ENCODE peak calls at places on chromosomes 6 and 20, in eight cellular contexts. R, A, D, G, E, K, Y and C are unnamed samples.

GRCh38 chr20:17916365-17916996 is 52.1 kb downstream of the SNX5 start:
- DNase-seq in A (no peak), G (no peak), R (no peak), K (no peak), D (no peak), Y (peak; percentile 42), E (no peak), C (no peak)

GRCh38 chr6:10414766-10415592 is at the start of gene TFAP2A:
- DNase-seq in G (peak; percentile 89), E (no peak), Y (peak; percentile 90), K (no peak), A (no peak), D (peak; percentile 42), R (no peak), C (no peak)

GRCh38 chr20:52311209-52311794 is 119.7 kb upstream of the ZFP64 start:
- DNase-seq in D (no peak), G (no peak), K (no peak), Y (no peak), R (no peak), E (no peak), A (no peak), C (no peak)

GRCh38 chr20:33561981-33562601 is 72.2 kb downstream of the CBFA2T2 start:
- DNase-seq in G (peak; percentile 22), E (peak; percentile 58), K (peak; percentile 83), R (peak; percentile 47), A (no peak), D (peak; percentile 94), Y (peak; percentile 97), C (no peak)

GRCh38 chr6:157235600-157236039 is 87.7 kb downstream of the TMEM242 start:
- DNase-seq in G (peak; percentile 90), R (peak; percentile 58), K (no peak), Y (peak; percentile 76), D (peak; percentile 67), A (no peak), E (no peak), C (no peak)

GRCh38 chr6:105526198-105526872 is 123.5 kb upstream of the PREP start:
- DNase-seq in G (no peak), R (no peak), K (no peak), A (no peak), D (no peak), Y (peak; percentile 35), E (no peak), C (no peak)

GRCh38 chr6:143774347-143774746 is 68.8 kb upstream of the LTV1 start:
- DNase-seq in R (no peak), E (no peak), K (no peak), G (no peak), Y (no peak), D (no peak), A (no peak), C (no peak)

GRCh38 chr6:67722861-67723261 is 912.2 kb upstream of the ADGRB3 start:
- DNase-seq in K (peak; percentile 73), E (no peak), R (peak; percentile 6), A (no peak), Y (no peak), G (no peak), D (no peak), C (no peak)

GRCh38 chr20:1509237-1509636 is 18.0 kb upstream of the SIRPB2 start:
- DNase-seq in A (peak; percentile 10), K (no peak), D (peak; percentile 35), R (no peak), G (peak; percentile 42), Y (peak; percentile 50), E (no peak), C (no peak)

GRCh38 chr6:129031051-129031599 is 148.2 kb downstream of the LAMA2 start:
- DNase-seq in D (peak; percentile 77), R (no peak), A (no peak), Y (peak; percentile 73), G (no peak), E (no peak), K (no peak), C (no peak)

GRCh38 chr6:160679402-160679769 is 15.3 kb upstream of the LPA start:
- DNase-seq in E (no peak), G (peak; percentile 31), Y (no peak), K (no peak), A (no peak), R (no peak), D (no peak), C (no peak)

GRCh38 chr6:63236398-63236817 is 25.1 kb downstream of the FKBP1C start:
- DNase-seq in Y (no peak), E (no peak), K (no peak), D (no peak), R (no peak), A (no peak), G (no peak), C (no peak)

GRCh38 chr20:53994088-53994487 is 76.3 kb downstream of the BCAS1 start:
- DNase-seq in K (no peak), G (no peak), E (no peak), D (no peak), Y (no peak), A (no peak), R (no peak), C (no peak)
- TF ChIP-seq CTCF in K (no peak), G (no peak), E (no peak), D (no peak), Y (no peak), A (no peak), R (no peak), C (no peak)

DNA sequence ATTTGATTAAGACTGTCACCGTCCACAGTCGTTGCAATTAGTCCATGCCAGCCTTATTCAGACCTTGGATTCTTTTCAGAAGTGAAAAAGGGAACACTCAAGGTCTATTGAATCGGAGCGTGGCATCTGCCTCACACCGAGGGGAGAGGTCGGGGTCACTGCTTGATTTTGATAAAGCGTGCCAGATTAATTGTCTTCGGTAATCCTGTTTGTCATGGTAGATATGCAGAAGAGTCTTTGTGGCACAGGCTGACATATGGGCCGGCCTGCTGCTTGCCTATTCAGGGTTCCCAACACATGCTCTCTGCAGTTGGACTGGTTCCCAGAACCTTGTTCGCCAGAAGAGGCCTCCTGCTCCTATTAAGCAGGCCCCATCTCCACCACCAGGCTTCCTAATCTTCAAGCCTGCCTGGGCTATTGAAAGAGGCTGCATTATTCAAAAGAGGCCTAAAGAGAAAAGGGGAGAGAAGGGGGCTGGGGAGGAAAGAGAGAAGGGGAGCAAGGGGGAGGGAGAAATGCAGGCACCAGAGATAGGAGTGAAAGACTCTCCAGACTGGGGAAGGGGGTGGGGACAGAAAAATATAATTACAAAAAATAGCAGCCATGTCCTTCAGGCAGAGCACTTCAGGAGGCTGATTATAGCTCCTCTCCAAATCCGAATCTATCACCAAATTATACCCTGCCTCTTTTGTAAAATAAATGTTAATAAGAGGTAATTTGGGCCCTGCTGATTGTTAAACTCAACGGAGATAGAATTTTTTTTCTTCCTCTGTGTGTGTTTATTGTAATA is 611.3 kb downstream of the HDGFL1 start:
- DNase-seq in R (peak; percentile 48), A (no peak), E (peak; percentile 76), D (peak; percentile 93), K (no peak), Y (peak; percentile 94), G (peak; percentile 56), C (no peak)
- TF ChIP-seq CTCF in R (no peak), A (no peak), E (peak; percentile 29), D (peak; percentile 30), K (no peak), Y (peak; percentile 43), G (peak; percentile 4), C (no peak)

GRCh38 chr20:8339313-8339712 is 207.2 kb downstream of the PLCB1 start:
- DNase-seq in A (no peak), Y (no peak), G (no peak), E (no peak), R (no peak), D (no peak), K (no peak), C (no peak)
- TF ChIP-seq CTCF in A (no peak), Y (no peak), G (no peak), E (no peak), R (no peak), D (no peak), K (no peak), C (no peak)

GRCh38 chr6:84731901-84732300 is 32.5 kb downstream of the TBX18 start:
- DNase-seq in K (no peak), G (no peak), Y (no peak), R (no peak), E (no peak), A (no peak), D (peak; percentile 48), C (no peak)

GRCh38 chr6:84733889-84734288 is 30.5 kb downstream of the TBX18 start:
- DNase-seq in R (no peak), D (peak; percentile 28), A (no peak), G (no peak), Y (no peak), E (no peak), K (no peak), C (no peak)

GRCh38 chr6:84728602-84729001 is 35.8 kb downstream of the TBX18 start:
- DNase-seq in Y (peak; percentile 57), D (peak; percentile 48), A (no peak), R (no peak), G (peak; percentile 23), E (peak; percentile 2), K (no peak), C (no peak)
- TF ChIP-seq CTCF in Y (peak; percentile 34), D (peak; percentile 46), A (no peak), R (peak; percentile 21), G (peak; percentile 56), E (peak; percentile 56), K (no peak), C (peak; percentile 29)

GRCh38 chr6:55950071-55950814 is 74.9 kb upstream of the BMP5 start:
- DNase-seq in E (no peak), G (no peak), Y (no peak), K (no peak), R (no peak), D (no peak), A (no peak), C (no peak)

GRCh38 chr6:55955684-55956083 is 80.3 kb upstream of the BMP5 start:
- DNase-seq in E (no peak), R (no peak), K (no peak), G (no peak), D (no peak), A (no peak), Y (no peak), C (no peak)

GRCh38 chr6:55954436-55954835 is 79.0 kb upstream of the BMP5 start:
- DNase-seq in D (no peak), A (no peak), E (no peak), Y (no peak), K (no peak), R (no peak), G (no peak), C (no peak)

GRCh38 chr6:55957961-55958422 is 82.6 kb upstream of the BMP5 start:
- DNase-seq in R (no peak), A (no peak), K (no peak), E (no peak), G (no peak), D (peak; percentile 48), Y (peak; percentile 77), C (no peak)

DNA sequence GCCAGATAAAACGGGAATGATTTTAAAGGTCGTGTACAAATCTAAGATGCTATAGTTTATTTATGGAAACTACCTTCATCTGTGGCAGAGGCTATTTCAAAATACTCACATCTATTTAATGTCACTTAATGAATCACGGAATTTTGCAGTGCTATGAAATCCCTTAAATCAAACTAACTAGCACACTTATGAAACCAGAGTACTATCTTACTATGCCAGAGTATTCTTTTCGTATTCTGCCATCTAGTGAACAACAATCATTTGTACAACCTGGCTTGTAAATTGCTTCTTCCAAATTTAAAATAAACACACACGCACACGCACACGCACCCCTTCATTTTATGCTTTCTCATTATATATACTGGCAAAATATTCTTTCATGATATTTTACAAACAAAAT is 78.0 kb upstream of the BMP5 start:
- DNase-seq in Y (peak; percentile 71), A (no peak), R (no peak), G (no peak), E (peak; percentile 5), D (peak; percentile 75), K (no peak), C (no peak)
- TF ChIP-seq CTCF in Y (peak; percentile 36), A (no peak), R (peak; percentile 39), G (peak; percentile 39), E (peak; percentile 35), D (peak; percentile 51), K (no peak), C (peak; percentile 62)